ENCODE peak calls at places on chromosomes 13 and 19, in six cellular contexts. F is HCT116, P is SK-N-SH, L is IMR-90, E is fibroblast of lung, K is GM23338. T is an unnamed sample. For H3K36me3, the result is how much of the 10 kb centered on the place peaks cover.

GRCh38 chr19:10433131-10433536 is 12.8 kb downstream of the PDE4A start:
- DNase-seq in K (no peak), E (no peak), P (no peak), L (no peak), F (no peak), T (peak)

GRCh38 chr13:90868321-90868920 is 479.1 kb upstream of the MIR17HG start:
- DNase-seq in E (peak), K (peak), L (peak), F (peak), P (no peak), T (no peak)

GRCh38 chr19:18725755-18726416 is 42.4 kb downstream of the CRTC1 start:
- DNase-seq in F (no peak), K (no peak), L (no peak), P (no peak), E (no peak), T (peak)

GRCh38 chr19:41521860-41522555 is 54.0 kb upstream of the CEACAM21 start:
- DNase-seq in P (peak), F (no peak), L (no peak), K (peak), E (no peak), T (no peak)

GRCh38 chr13:32206097-32206740 is 108.9 kb downstream of the ZAR1L start:
- DNase-seq in L (peak), F (no peak), P (no peak), K (no peak), E (no peak), T (peak)

GRCh38 chr13:23159205-23159586 is 21.6 kb upstream of the SGCG start:
- DNase-seq in L (peak), K (peak), E (peak), F (no peak), P (peak), T (peak)

GRCh38 chr19:15128162-15128770 is 21.1 kb downstream of the SYDE1 start:
- DNase-seq in L (peak), E (no peak), P (no peak), K (no peak), F (no peak), T (no peak)

GRCh38 chr19:41339936-41340335 is 13.8 kb downstream of the TGFB1 start:
- DNase-seq in E (no peak), L (peak), F (no peak), P (no peak), K (peak), T (peak)

GRCh38 chr13:58429917-58430316 is 798.4 kb downstream of the PCDH17 start:
- DNase-seq in F (no peak), K (no peak), E (no peak), P (no peak), L (no peak), T (no peak)

GRCh38 chr19:6048808-6049405 is 61.4 kb downstream of the RFX2 start:
- DNase-seq in P (peak), K (peak), L (peak), E (peak), F (peak), T (peak)

GRCh38 chr19:30781519-30781918 is 409.3 kb downstream of the ZNF536 start:
- DNase-seq in E (no peak), F (no peak), L (no peak), P (peak), K (no peak), T (no peak)

GRCh38 chr13:37954191-37954590 is 84.6 kb upstream of the TRPC4 start:
- DNase-seq in P (no peak), L (no peak), K (no peak), F (no peak), E (no peak), T (no peak)

GRCh38 chr13:71864094-71864980 is 2.7 kb downstream of the DACH1 start:
- DNase-seq in P (peak), E (peak), K (peak), F (no peak), L (no peak), T (peak)

GRCh38 chr13:41289463-41289881 is 21.6 kb upstream of the NAA16 start:
- DNase-seq in F (no peak), K (no peak), P (no peak), E (no peak), L (no peak), T (no peak)

GRCh38 chr19:16064209-16064889 is 11.9 kb upstream of the TPM4 start:
- DNase-seq in F (no peak), P (no peak), E (no peak), K (no peak), L (no peak), T (no peak)

GRCh38 chr19:11624064-11624463 is 26.8 kb downstream of the ZNF627 start:
- DNase-seq in L (peak), P (no peak), K (no peak), E (peak), F (no peak), T (peak)

GRCh38 chr19:48646912-48647216 is 877 bp upstream of the CA11 start:
- DNase-seq in K (no peak), P (no peak), L (no peak), E (no peak), F (no peak), T (peak)

GRCh38 chr13:72726721-72727416 is 560 bp downstream of the MZT1 start:
- DNase-seq in K (peak), E (peak), F (peak), P (peak), L (no peak), T (peak)

GRCh38 chr13:77449265-77449664 is 86.2 kb upstream of the SCEL start:
- DNase-seq in E (no peak), K (no peak), P (no peak), F (no peak), L (no peak), T (no peak)

GRCh38 chr13:77443511-77443910 is 92.0 kb upstream of the SCEL start:
- DNase-seq in L (no peak), F (no peak), E (no peak), K (no peak), P (no peak), T (no peak)

DNA sequence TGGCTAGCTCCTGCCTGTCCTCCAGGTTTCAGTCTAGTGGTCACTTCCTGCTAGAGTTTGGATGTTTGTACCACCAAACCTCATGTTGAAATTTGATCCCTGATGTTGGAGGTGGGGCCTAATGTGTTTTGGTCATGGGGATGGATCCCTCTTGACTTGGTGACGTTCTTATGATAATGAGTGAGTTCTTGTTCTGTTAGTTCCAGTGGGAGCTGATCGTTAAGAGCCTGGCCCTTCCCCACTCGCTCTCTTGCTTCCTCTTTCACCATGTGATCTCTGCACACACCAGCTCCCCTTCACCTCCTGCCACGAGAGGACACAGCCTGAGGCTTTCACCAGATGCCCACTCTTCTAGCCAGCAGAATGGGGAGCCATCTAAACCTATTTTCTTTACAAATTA is 86.8 kb upstream of the SCEL start:
- DNase-seq in E (no peak), P (no peak), K (peak), F (no peak), L (no peak), T (no peak)
- H2AFZ ChIP-seq in E (no peak), P (no peak), K (no peak), F (no peak), L (no peak), T (no peak)

DNA sequence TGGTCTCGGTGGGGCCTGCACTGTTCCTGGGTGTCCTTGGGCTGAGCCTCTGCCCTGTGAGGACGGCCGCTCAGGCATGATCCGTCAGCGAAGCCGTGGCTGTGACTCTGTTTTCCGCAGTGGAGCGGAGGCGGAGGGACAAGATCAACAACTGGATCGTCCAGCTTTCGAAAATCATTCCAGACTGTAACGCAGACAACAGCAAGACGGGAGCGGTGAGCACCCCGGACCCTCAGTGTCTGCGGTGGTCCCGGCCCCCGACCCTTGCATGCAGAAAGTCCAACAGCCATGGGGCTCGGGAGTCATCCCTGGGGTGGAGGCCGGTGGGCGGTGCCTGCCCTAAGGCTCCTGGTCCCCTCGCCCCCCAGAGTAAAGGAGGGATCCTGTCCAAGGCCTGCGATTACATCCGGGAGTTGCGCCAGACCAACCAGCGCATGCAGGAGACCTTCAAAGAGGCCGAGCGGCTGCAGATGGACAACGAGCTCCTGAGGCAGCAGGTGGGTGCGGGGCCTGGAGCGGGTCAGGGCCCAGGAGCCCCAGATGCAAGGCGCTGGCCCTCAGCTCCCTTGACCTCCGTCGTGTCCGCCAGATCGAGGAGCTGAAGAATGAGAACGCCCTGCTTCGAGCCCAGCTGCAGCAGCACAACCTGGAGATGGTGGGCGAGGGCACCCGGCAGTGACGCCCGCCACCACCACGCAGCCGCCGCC is 3.6 kb upstream of the HAMP start:
- DNase-seq in L (no peak), F (no peak), K (no peak), E (no peak), P (no peak), T (peak)
- H3K36me3 ChIP-seq in L (under half), F (under half), K (under half), E (under half), P (under half), T (under half)

GRCh38 chr19:771332-771785 is 20.4 kb downstream of the MISP start:
- DNase-seq in P (peak), F (peak), K (peak), E (peak), L (peak), T (peak)

GRCh38 chr19:769610-770009 is 18.7 kb downstream of the MISP start:
- DNase-seq in E (no peak), F (no peak), L (no peak), P (no peak), K (no peak), T (peak)

GRCh38 chr19:765179-765738 is 14.3 kb downstream of the MISP start:
- DNase-seq in K (no peak), E (no peak), F (no peak), L (no peak), P (no peak), T (peak)

GRCh38 chr19:772043-772442 is 21.1 kb downstream of the MISP start:
- DNase-seq in F (no peak), E (no peak), L (no peak), P (no peak), K (no peak), T (peak)

GRCh38 chr19:768424-768823 is 17.5 kb downstream of the MISP start:
- DNase-seq in K (no peak), L (peak), E (peak), P (no peak), F (no peak), T (peak)
- H3K4me3 ChIP-seq in K (no peak), L (no peak), E (no peak), P (no peak), F (no peak), T (no peak)

GRCh38 chr13:67134322-67135129 is 95.6 kb downstream of the PCDH9 start:
- DNase-seq in F (no peak), L (peak), E (peak), K (no peak), P (no peak), T (peak)
- H2AFZ ChIP-seq in F (no peak), L (peak), E (peak), K (peak), P (peak), T (peak)

DNA sequence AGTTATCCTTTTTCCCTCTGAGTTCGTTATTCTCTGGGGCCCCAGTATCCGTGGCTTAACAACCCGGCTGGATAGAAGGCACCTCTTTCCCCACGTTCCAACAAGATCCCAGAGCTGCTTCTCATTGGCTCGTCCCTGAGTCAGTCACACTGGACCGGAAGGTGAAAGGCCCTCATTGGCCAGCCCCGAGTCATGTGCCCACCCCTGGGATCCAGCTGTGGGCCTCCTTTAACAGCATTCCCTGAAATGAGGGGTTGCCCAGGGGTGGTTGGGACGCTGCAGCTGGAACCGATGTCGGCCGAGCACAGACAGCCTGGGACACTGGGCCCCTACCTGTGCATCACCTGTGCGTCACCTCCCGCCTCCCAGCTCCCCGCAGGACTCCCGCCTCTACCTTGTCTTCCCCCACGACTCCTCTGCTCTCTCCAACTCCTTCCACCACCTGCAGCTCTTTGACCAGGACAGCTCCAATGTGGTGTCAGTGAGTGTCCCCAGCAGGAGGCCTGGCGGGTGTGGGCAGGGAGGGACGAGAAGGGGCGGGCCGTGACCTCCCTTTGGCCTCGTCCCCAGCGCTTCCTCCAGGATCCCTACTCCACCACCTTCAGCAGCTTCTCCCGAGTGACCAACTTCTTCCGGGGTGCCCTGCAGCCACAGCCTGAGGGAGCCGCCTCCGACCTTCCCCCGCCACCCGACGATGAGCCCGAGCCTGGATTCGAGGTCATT is 4.3 kb downstream of the TBC1D17 start:
- DNase-seq in E (no peak), F (no peak), P (peak), K (peak), L (no peak), T (peak)
- H3K36me3 ChIP-seq in E (under half), F (under half), P (half or more), K (under half), L (half or more), T (under half)

T was measured in osteoblast.